ENCODE peak calls at places on chromosome 13, in nine cellular contexts. O is CD4-positive, alpha-beta T cell; H is fibroblast of lung; K is HL-60; P is sigmoid colon; L is breast epithelium; D is A673; N is H9; C is AG04450. R is an unnamed sample. For H3K27me3, the result is how much of the 10 kb centered on the place peaks cover.

GRCh38 chr13:24865158-24865557 is 101.2 kb downstream of the RNF17 start:
- DNase-seq in O (no peak), H (peak), K (no peak), P (no peak), L (no peak), D (peak), N (no peak), C (no peak), R (no peak)

GRCh38 chr13:34627905-34628682 is 314.0 kb upstream of the NBEA start:
- DNase-seq in O (no peak), H (no peak), K (no peak), P (no peak), L (no peak), D (no peak), N (no peak), C (no peak), R (no peak)

GRCh38 chr13:110216403-110217041 is 90.4 kb downstream of the COL4A1 start:
- DNase-seq in O (no peak), H (peak), K (no peak), P (no peak), L (no peak), D (no peak), N (no peak), C (no peak), R (no peak)

GRCh38 chr13:75405976-75406703 is 75.8 kb downstream of the TBC1D4 start:
- DNase-seq in O (no peak), H (peak), K (no peak), P (no peak), L (no peak), D (peak), N (no peak), C (no peak), R (no peak)

GRCh38 chr13:51222510-51223283 is 499 bp downstream of the FAM124A start:
- DNase-seq in O (no peak), H (no peak), K (no peak), P (no peak), L (no peak), D (peak), N (no peak), C (no peak), R (no peak)

GRCh38 chr13:61880576-61881283 is 465.1 kb upstream of the PCDH20 start:
- DNase-seq in O (no peak), H (peak), K (peak), P (no peak), L (no peak), D (peak), N (peak), C (no peak), R (peak)

GRCh38 chr13:33722216-33722900 is 95.6 kb upstream of the RFC3 start:
- DNase-seq in O (no peak), H (peak), K (no peak), P (no peak), L (no peak), D (no peak), N (no peak), C (no peak), R (no peak)

GRCh38 chr13:97072297-97072696 is 78.0 kb upstream of the OXGR1 start:
- DNase-seq in O (no peak), H (no peak), K (no peak), P (no peak), L (no peak), D (no peak), N (no peak), C (no peak), R (no peak)

GRCh38 chr13:57409121-57409520 is 222.4 kb upstream of the PCDH17 start:
- DNase-seq in O (no peak), H (no peak), K (no peak), P (no peak), L (no peak), D (no peak), N (peak), C (no peak), R (no peak)

GRCh38 chr13:113997845-113998751 is 24.2 kb upstream of the C13orf46 start:
- DNase-seq in O (no peak), H (peak), K (no peak), P (peak), L (no peak), D (no peak), N (no peak), C (peak), R (peak)

GRCh38 chr13:30618186-30618937 is 642 bp downstream of the USPL1 start:
- DNase-seq in O (no peak), H (no peak), K (no peak), P (peak), L (no peak), D (no peak), N (no peak), C (no peak), R (peak)

GRCh38 chr13:27794921-27795717 is 2.8 kb downstream of the GSX1 start:
- DNase-seq in O (no peak), H (no peak), K (no peak), P (no peak), L (no peak), D (no peak), N (peak), C (no peak), R (no peak)

GRCh38 chr13:27795718-27796019 is 3.4 kb downstream of the GSX1 start:
- DNase-seq in O (no peak), H (no peak), K (no peak), P (no peak), L (no peak), D (no peak), N (no peak), C (no peak), R (no peak)

GRCh38 chr13:27796544-27797227 is 4.4 kb downstream of the GSX1 start:
- DNase-seq in O (no peak), H (no peak), K (no peak), P (no peak), L (no peak), D (no peak), N (no peak), C (no peak), R (no peak)

GRCh38 chr13:27794075-27794691 is 1.9 kb downstream of the GSX1 start:
- DNase-seq in O (no peak), H (no peak), K (no peak), P (no peak), L (no peak), D (no peak), N (no peak), C (no peak), R (no peak)

DNA sequence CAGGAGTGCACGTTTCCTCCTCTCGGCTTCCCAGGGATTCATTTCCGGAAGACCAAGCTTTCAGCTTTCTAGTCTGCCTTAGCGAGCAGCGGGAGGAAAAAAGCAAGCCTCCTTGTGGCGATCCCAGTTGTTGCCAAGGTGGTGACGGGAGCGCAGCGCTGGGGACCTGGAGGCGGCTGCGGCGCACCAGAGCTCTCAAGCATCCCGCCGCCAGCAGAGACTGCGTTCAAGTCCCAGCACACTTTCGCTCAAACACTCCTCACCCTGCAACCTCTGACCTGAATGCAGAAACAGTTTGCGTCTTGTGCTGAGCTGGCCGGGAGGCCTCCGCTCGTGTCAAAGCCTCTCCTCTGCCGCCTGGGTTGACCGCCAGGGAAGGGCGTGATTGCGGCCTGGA is 4.9 kb downstream of the GSX1 start:
- DNase-seq in O (no peak), H (peak), K (no peak), P (no peak), L (no peak), D (peak), N (peak), C (no peak), R (peak)
- H3K27me3 ChIP-seq in O (half or more), H (under half), K (half or more), P (half or more), L (half or more), D (half or more), N (half or more), C (half or more), R (under half)

GRCh38 chr13:94119360-94119936 is 360.0 kb downstream of the DCT start:
- DNase-seq in O (no peak), H (no peak), K (no peak), P (no peak), L (no peak), D (no peak), N (no peak), C (no peak), R (no peak)
- TF ChIP-seq CTCF in O (no peak), H (no peak), K (no peak), P (no peak), L (no peak), D (no peak), N (peak), C (peak), R (no peak)

DNA sequence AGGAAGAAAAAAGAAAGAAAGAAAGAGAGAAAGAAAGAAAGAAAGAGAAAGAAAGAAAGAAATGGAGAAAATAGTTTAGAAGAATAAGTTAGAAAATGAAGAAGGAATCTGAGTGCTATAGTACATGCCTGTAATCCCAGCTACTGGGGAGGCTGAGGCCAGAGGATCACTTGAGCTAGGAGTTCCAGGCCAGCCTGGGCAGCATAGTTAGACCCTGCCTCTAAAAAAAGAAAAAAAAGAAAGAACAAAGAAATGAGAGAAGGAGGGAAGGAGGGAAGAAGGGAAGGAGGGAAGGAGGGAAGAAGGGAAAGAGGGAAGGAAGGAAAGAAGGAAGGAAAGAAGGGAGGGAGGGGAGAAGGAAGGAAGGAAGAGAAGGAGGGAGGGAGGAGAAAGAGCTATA is 1339.8 kb downstream of the OLFM4 start:
- DNase-seq in O (no peak), H (no peak), K (no peak), P (no peak), L (no peak), D (no peak), N (no peak), C (no peak), R (no peak)
- H3K27me3 ChIP-seq in O (under half), H (under half), K (under half), P (under half), L (under half), D (under half), N (under half), C (under half), R (under half)

DNA sequence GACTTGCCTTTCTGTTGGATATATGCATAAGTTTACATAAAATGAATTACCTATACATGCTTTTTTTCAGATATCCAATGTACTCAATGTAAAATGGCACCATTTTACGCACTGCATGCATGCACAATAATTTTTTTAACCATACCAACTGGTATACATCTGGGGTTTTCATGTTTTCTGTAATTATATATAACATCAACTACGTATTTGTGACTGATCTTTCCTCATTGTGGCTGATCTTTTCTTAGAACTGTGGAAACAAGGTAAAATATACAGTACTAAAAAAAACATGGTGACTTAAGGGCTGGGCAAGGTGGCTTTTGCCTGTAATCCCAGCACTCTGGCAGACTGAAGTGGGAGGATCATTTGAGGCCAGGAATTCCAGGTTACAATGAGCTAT is 18.5 kb downstream of the PSPC1 start:
- DNase-seq in O (no peak), H (no peak), K (no peak), P (no peak), L (no peak), D (no peak), N (no peak), C (no peak), R (no peak)
- TF ChIP-seq CTCF in O (no peak), H (no peak), K (no peak), P (no peak), L (no peak), D (no peak), N (no peak), C (no peak), R (no peak)

GRCh38 chr13:28392896-28393295 is 102.0 kb downstream of the FLT1 start:
- DNase-seq in O (no peak), H (no peak), K (no peak), P (no peak), L (no peak), D (no peak), N (no peak), C (no peak), R (no peak)
- H3K27me3 ChIP-seq in O (under half), H (under half), K (under half), P (under half), L (under half), D (under half), N (under half), C (under half), R (under half)

GRCh38 chr13:39655569-39656324 is at the start of gene COG6:
- DNase-seq in O (peak), H (peak), K (peak), P (peak), L (peak), D (peak), N (peak), C (peak), R (peak)
- TF ChIP-seq CTCF in O (peak), H (no peak), K (no peak), P (no peak), L (no peak), D (no peak), N (peak), C (no peak), R (no peak)

DNA sequence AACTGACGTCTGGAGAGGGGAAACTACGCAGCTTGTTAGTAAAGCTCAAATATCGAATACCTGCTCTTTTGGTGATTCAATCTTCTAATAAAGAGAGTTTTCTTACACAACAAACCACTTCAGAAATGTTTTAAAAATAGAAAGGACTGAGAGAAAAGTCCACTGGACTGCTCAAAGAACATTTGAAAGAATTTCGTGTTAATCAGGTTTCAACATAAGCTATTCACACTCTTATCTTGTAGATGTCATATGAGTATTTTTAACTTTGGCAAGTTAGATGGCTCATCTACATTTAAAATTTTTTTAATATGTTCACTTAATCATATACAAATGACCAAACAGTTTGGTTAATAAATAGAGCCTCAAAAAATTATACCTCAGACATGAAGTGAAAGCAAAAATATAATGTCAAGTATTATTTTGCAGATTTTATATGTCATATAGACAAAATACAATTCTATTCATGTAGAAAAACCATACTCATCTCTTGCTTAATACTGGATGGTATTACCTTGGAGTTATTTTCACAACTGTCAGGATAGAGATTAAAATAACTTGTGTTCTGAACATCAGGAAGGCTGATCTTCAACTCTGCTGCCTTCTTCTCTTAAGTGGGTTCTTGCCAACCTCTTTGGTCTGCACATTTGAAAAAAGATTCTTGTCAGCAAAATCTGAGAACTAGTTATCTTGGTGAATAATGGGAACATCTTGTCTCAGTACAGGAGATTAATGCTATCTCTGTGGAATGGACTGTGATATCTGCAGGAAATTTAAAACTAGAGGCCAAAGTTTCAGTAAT is 95.4 kb upstream of the FAM216B start:
- DNase-seq in O (no peak), H (no peak), K (no peak), P (no peak), L (no peak), D (no peak), N (no peak), C (no peak), R (no peak)
- H3K27me3 ChIP-seq in O (under half), H (under half), K (under half), P (under half), L (under half), D (under half), N (under half), C (under half), R (under half)

R was measured in testis.